ENCODE peak calls at places on chromosomes 16 and 17, in seven cellular contexts. D, N, K, G, M, E and Z are unnamed samples.

GRCh38 chr17:82567286-82567685 is 47.8 kb downstream of the FOXK2 start:
- DNase-seq in D (no peak), G (no peak), E (no peak), N (no peak), M (no peak), K (no peak), Z (no peak)

GRCh38 chr17:73940511-73940910 is 263.0 kb upstream of the RPL38 start:
- DNase-seq in K (no peak), M (no peak), G (no peak), N (no peak), E (no peak), D (no peak), Z (no peak)

GRCh38 chr17:79628861-79629547 is 18.2 kb upstream of the RBFOX3 start:
- DNase-seq in M (no peak), D (no peak), K (no peak), E (no peak), G (no peak), N (no peak), Z (no peak)

GRCh38 chr17:30808785-30809286 is 15.7 kb downstream of the CRLF3 start:
- DNase-seq in G (no peak), K (no peak), D (no peak), N (no peak), M (no peak), E (no peak), Z (peak; percentile 8)

GRCh38 chr16:2663553-2664521 is 18.5 kb upstream of the KCTD5 start:
- DNase-seq in N (no peak), D (no peak), G (no peak), M (no peak), E (no peak), K (no peak), Z (no peak)

GRCh38 chr17:39462644-39463375 is 1.5 kb downstream of the CDK12 start:
- DNase-seq in D (peak; percentile 16), M (no peak), N (no peak), G (no peak), E (no peak), K (no peak), Z (no peak)

GRCh38 chr16:56102159-56102798 is 89.0 kb upstream of the GNAO1 start:
- DNase-seq in G (no peak), E (no peak), K (peak; percentile 88), D (peak; percentile 67), N (peak; percentile 61), M (peak; percentile 94), Z (peak; percentile 66)

GRCh38 chr16:4612977-4613635 is 1.6 kb downstream of the UBALD1 start:
- DNase-seq in E (no peak), N (no peak), M (no peak), G (no peak), K (no peak), D (no peak), Z (no peak)

GRCh38 chr17:7655541-7655840 is 4.8 kb downstream of the ATP1B2 start:
- DNase-seq in D (no peak), E (no peak), K (no peak), N (no peak), M (no peak), G (no peak), Z (no peak)

GRCh38 chr16:51134876-51135275 is 16.2 kb downstream of the SALL1 start:
- DNase-seq in G (no peak), K (no peak), D (no peak), N (no peak), M (no peak), E (no peak), Z (no peak)

GRCh38 chr17:28743243-28744103 is at the start of gene TRAF4:
- DNase-seq in N (peak; percentile 79), G (no peak), D (peak; percentile 73), M (peak; percentile 80), K (peak; percentile 84), E (peak; percentile 75), Z (peak; percentile 77)

GRCh38 chr17:50560185-50560824 is at the start of gene CACNA1G:
- DNase-seq in N (peak; percentile 91), K (peak; percentile 78), G (peak; percentile 95), E (peak; percentile 65), D (peak; percentile 72), M (peak; percentile 79), Z (peak; percentile 22)

GRCh38 chr16:67673712-67674580 is 7.3 kb downstream of the C16orf86 start:
- DNase-seq in E (no peak), D (peak; percentile 43), K (no peak), N (peak; percentile 74), G (no peak), M (peak; percentile 37), Z (no peak)

GRCh38 chr17:82024859-82025258 is 1.8 kb downstream of the LRRC45 start:
- DNase-seq in G (no peak), M (no peak), D (no peak), E (no peak), N (no peak), K (no peak), Z (no peak)

GRCh38 chr17:14921936-14922335 is 343.2 kb downstream of the PMP22 start:
- DNase-seq in D (no peak), E (no peak), K (no peak), M (no peak), G (no peak), N (no peak), Z (no peak)

GRCh38 chr17:59327891-59328290 is 3.6 kb upstream of the YPEL2 start:
- DNase-seq in G (no peak), N (no peak), D (no peak), E (no peak), M (no peak), K (no peak), Z (no peak)

GRCh38 chr16:89035013-89035697 is 58.1 kb upstream of the CBFA2T3 start:
- DNase-seq in N (no peak), G (no peak), E (no peak), K (no peak), M (no peak), D (no peak), Z (no peak)

GRCh38 chr16:67399218-67399733 is 6.0 kb upstream of the TPPP3 start:
- DNase-seq in E (no peak), D (peak; percentile 18), N (no peak), M (no peak), K (no peak), G (peak; percentile 58), Z (peak; percentile 36)

GRCh38 chr16:56013962-56014552 is 138.9 kb upstream of the CES5A start:
- DNase-seq in K (peak; percentile 16), N (peak; percentile 44), E (no peak), G (no peak), M (no peak), D (no peak), Z (no peak)

GRCh38 chr17:35892091-35892637 is 12.0 kb upstream of the CCL5 start:
- DNase-seq in M (no peak), E (no peak), D (no peak), K (no peak), N (no peak), G (no peak), Z (no peak)

GRCh38 chr16:28532940-28533647 is 5.7 kb downstream of the NUPR1 start:
- DNase-seq in D (no peak), E (no peak), K (no peak), M (no peak), N (no peak), G (no peak), Z (no peak)